ENCODE peak calls at places on chromosomes 7 and 10, in six cellular contexts. T, U, H, O, E and I are unnamed samples.

GRCh38 chr10:11440250-11441150 is 170.9 kb downstream of the USP6NL start:
- DNase-seq in T (no peak), U (no peak), H (no peak), O (no peak), E (no peak), I (no peak)

GRCh38 chr10:71621783-71622526 is 97.6 kb downstream of the C10orf105 start:
- DNase-seq in T (peak; percentile 29), U (no peak), H (no peak), O (peak; percentile 73), E (no peak), I (peak; percentile 57)

GRCh38 chr10:78656397-78656796 is 412.4 kb upstream of the ZMIZ1 start:
- DNase-seq in T (no peak), U (no peak), H (no peak), O (no peak), E (no peak), I (no peak)

GRCh38 chr10:35480150-35480549 is 125.0 kb upstream of the GJD4 start:
- DNase-seq in T (no peak), U (no peak), H (no peak), O (no peak), E (no peak), I (peak; percentile 57)

GRCh38 chr10:66654861-66655260 is 271.0 kb upstream of the LRRTM3 start:
- DNase-seq in T (no peak), U (no peak), H (no peak), O (no peak), E (no peak), I (no peak)

GRCh38 chr7:94237417-94237816 is 157.3 kb upstream of the COL1A2 start:
- DNase-seq in T (no peak), U (no peak), H (no peak), O (no peak), E (no peak), I (no peak)

GRCh38 chr10:6530211-6530840 is 49.8 kb downstream of the PRKCQ start:
- DNase-seq in T (no peak), U (peak; percentile 27), H (no peak), O (no peak), E (no peak), I (no peak)

GRCh38 chr10:77795426-77796055 is 131.0 kb downstream of the DLG5 start:
- DNase-seq in T (no peak), U (no peak), H (no peak), O (no peak), E (no peak), I (no peak)

GRCh38 chr7:11557627-11558026 is 274.4 kb downstream of the THSD7A start:
- DNase-seq in T (peak; percentile 2), U (no peak), H (no peak), O (peak; percentile 71), E (no peak), I (peak; percentile 91)

GRCh38 chr10:3805227-3805790 is 20.3 kb upstream of the KLF6 start:
- DNase-seq in T (peak; percentile 92), U (no peak), H (no peak), O (no peak), E (no peak), I (no peak)

GRCh38 chr10:110546077-110546476 is 21.4 kb upstream of the SMC3 start:
- DNase-seq in T (no peak), U (no peak), H (no peak), O (no peak), E (no peak), I (no peak)

GRCh38 chr10:33134011-33134751 is 176.2 kb upstream of the ITGB1 start:
- DNase-seq in T (peak; percentile 53), U (peak; percentile 47), H (peak; percentile 99), O (peak; percentile 82), E (no peak), I (no peak)

GRCh38 chr7:696426-697258 is 29.9 kb upstream of the DNAAF5 start:
- DNase-seq in T (peak; percentile 14), U (no peak), H (no peak), O (no peak), E (no peak), I (no peak)

GRCh38 chr10:103680869-103681236 is 174.5 kb downstream of the SH3PXD2A start:
- DNase-seq in T (no peak), U (no peak), H (no peak), O (no peak), E (no peak), I (no peak)

GRCh38 chr7:23072043-23072442 is 33.5 kb upstream of the KLHL7 start:
- DNase-seq in T (no peak), U (no peak), H (no peak), O (no peak), E (no peak), I (peak; percentile 22)

GRCh38 chr10:74419491-74420466 is 268.8 kb downstream of the ADK start:
- DNase-seq in T (peak; percentile 34), U (no peak), H (no peak), O (no peak), E (no peak), I (peak; percentile 60)

GRCh38 chr10:76743169-76743568 is 894.4 kb downstream of the KCNMA1 start:
- DNase-seq in T (no peak), U (no peak), H (no peak), O (no peak), E (no peak), I (no peak)

GRCh38 chr7:156927571-156928405 is 21.7 kb upstream of the NOM1 start:
- DNase-seq in T (no peak), U (peak; percentile 11), H (no peak), O (no peak), E (no peak), I (no peak)

GRCh38 chr10:91955114-91955513 is 31.5 kb downstream of the BTAF1 start:
- DNase-seq in T (no peak), U (no peak), H (no peak), O (no peak), E (no peak), I (no peak)

GRCh38 chr7:112869111-112869774 is 79.0 kb upstream of the TMEM168 start:
- DNase-seq in T (peak; percentile 37), U (no peak), H (peak; percentile 17), O (peak; percentile 14), E (no peak), I (peak; percentile 83)

GRCh38 chr7:41425926-41426325 is 277.0 kb downstream of the INHBA start:
- DNase-seq in T (peak; percentile 63), U (no peak), H (peak; percentile 53), O (no peak), E (no peak), I (no peak)

GRCh38 chr10:80453715-80454525 is at the start of gene TSPAN14:
- DNase-seq in T (peak; percentile 66), U (peak; percentile 73), H (no peak), O (peak; percentile 95), E (peak; percentile 43), I (peak; percentile 77)

DNA sequence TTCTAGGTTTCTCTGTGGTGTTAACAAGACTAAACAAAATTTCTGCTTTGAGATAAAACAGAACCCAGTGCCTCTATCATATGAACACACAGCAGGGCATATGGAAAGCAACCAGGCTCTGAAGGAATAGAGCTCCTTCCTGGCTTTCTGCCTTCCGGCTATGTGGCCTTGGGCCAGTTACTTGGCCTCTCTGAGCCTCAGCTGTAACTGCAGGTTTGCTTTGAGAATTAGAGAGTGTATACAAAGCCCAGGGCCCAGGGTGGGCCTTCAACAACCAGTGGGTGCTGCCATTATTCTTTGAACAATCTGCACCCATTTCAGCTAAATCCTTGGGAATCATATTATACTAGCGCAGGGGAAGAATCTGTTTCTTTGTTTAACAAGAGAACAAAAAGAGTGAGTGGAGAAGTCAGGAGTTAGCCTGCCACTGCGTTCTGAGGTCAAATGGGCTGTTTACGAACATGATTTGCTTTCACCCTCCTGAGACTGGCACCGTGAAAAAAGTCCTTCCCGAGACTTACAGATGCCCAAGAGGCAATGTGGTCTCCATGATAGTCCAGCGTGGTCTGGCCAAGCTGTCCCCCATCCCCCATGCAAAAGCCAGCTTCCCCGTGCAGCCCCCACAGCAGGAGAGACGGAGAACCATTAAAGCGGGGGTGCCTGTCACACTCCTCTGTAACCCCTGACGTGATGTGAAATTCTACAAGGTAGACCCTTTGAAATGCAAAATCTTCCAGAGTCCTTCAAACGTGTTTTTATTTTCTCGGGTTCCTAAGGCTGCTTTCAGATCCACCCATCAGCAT is 4.9 kb downstream of the FAM53B start:
- DNase-seq in T (no peak), U (no peak), H (no peak), O (peak; percentile 29), E (no peak), I (peak; percentile 33)
- H3K27ac ChIP-seq in T (no peak overlapping the region), U (peak overlapping the region; percentile 61), H (peak overlapping the region; percentile 87), O (peak overlapping the region; percentile 85), E (peak overlapping the region; percentile 96), I (no peak overlapping the region)

GRCh38 chr10:59323831-59324401 is 38.4 kb downstream of the FAM13C start:
- DNase-seq in T (no peak), U (no peak), H (no peak), O (no peak), E (no peak), I (no peak)
- H3K27ac ChIP-seq in T (no peak overlapping the region), U (no peak overlapping the region), H (no peak overlapping the region), O (no peak overlapping the region), E (peak overlapping the region; percentile 81), I (no peak overlapping the region)

GRCh38 chr7:120916116-120916515 is 34.5 kb upstream of the ING3 start:
- DNase-seq in T (no peak), U (no peak), H (no peak), O (no peak), E (no peak), I (peak; percentile 10)
- H3K27ac ChIP-seq in T (no peak overlapping the region), U (no peak overlapping the region), H (no peak overlapping the region), O (no peak overlapping the region), E (no peak overlapping the region), I (no peak overlapping the region)

GRCh38 chr7:16753932-16754571 is 497 bp downstream of the TSPAN13 start:
- DNase-seq in T (peak; percentile 20), U (peak; percentile 27), H (no peak), O (peak; percentile 66), E (no peak), I (peak; percentile 79)
- H3K27ac ChIP-seq in T (no peak overlapping the region), U (peak overlapping the region; percentile 85), H (peak overlapping the region; percentile 50), O (peak overlapping the region; percentile 83), E (no peak overlapping the region), I (peak overlapping the region; percentile 34)

GRCh38 chr7:27139335-27140107 is 4.0 kb downstream of the HOXA5 start:
- DNase-seq in T (no peak), U (peak; percentile 19), H (no peak), O (no peak), E (no peak), I (peak; percentile 76)
- H3K27ac ChIP-seq in T (no peak overlapping the region), U (peak overlapping the region; percentile 96), H (peak overlapping the region; percentile 92), O (peak overlapping the region; percentile 6), E (no peak overlapping the region), I (no peak overlapping the region)

DNA sequence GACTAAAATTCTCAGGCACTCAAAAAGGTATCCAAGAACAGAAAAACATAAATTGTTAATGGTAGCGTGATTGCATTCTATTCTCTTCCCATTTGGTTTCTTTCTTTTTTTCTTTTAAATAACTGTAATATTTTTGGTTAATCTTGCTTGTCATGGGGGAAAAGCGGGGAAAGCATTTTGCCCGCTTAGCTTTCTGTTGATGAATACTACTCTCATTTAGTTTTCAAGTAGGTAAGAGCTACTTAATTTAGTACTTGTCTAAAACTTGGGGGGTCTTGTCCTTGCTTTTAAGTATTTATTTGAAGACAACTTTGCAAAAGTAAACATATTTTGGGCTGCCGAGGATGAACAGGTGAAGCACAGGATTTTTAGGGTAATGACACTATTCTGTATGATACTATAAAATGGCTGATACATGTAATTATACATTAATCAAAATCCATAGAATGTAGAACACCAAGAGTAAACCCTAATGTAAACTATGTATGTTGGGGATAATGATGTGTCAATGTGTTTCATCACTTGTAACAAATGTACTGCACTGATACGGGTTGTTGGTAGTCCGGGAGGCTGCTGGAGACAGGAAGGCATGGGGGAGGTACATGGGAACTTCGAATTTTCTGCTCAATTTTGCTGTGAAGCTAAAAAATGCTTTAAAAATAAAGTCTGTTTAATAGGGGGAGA is 1.7 kb downstream of the TES start:
- DNase-seq in T (no peak), U (no peak), H (no peak), O (no peak), E (no peak), I (no peak)
- H3K27ac ChIP-seq in T (peak overlapping the region; percentile 95), U (peak overlapping the region; percentile 99), H (peak overlapping the region; percentile 96), O (peak overlapping the region; percentile 98), E (no peak overlapping the region), I (no peak overlapping the region)

GRCh38 chr7:105759670-105760548 is 116.5 kb downstream of the ATXN7L1 start:
- DNase-seq in T (peak; percentile 67), U (no peak), H (no peak), O (peak; percentile 62), E (no peak), I (peak; percentile 77)
- H3K27ac ChIP-seq in T (no peak overlapping the region), U (no peak overlapping the region), H (no peak overlapping the region), O (no peak overlapping the region), E (no peak overlapping the region), I (no peak overlapping the region)